ENCODE peak calls at places on chromosomes 12 and 14, in seven cellular contexts. Q is non-pigmented ciliary epithelial cell; J is K562; P is AG20443; B is NCI-H524; M is stimulated activated naive CD4-positive, alpha-beta T cell; X is endothelial cell. T is an unnamed sample.

GRCh38 chr14:63933701-63934100 is 80.9 kb downstream of the SYNE2 start:
- DNase-seq in J (no peak), Q (no peak), P (no peak), B (no peak), M (no peak), X (no peak), T (no peak)

GRCh38 chr14:23550827-23551265 is 719 bp downstream of the ZFHX2 start:
- DNase-seq in Q (no peak), B (no peak), J (peak), M (no peak), X (peak), P (peak), T (no peak)

GRCh38 chr14:23307687-23308644 is 1.3 kb downstream of the BCL2L2 start:
- DNase-seq in B (no peak), X (no peak), Q (no peak), P (no peak), J (no peak), M (no peak), T (no peak)

GRCh38 chr12:30243426-30243825 is 452.2 kb downstream of the IPO8 start:
- DNase-seq in M (no peak), Q (no peak), J (no peak), X (no peak), P (no peak), B (no peak), T (no peak)

GRCh38 chr14:104284636-104285482 is 146.5 kb downstream of the KIF26A start:
- DNase-seq in M (no peak), B (no peak), Q (no peak), J (no peak), P (no peak), X (no peak), T (no peak)

GRCh38 chr14:24052656-24053547 is 1.1 kb downstream of the CARMIL3 start:
- DNase-seq in Q (no peak), X (no peak), B (no peak), P (no peak), J (peak), M (no peak), T (no peak)

GRCh38 chr14:99522934-99523660 is 41.9 kb downstream of the CCNK start:
- DNase-seq in P (no peak), M (no peak), B (no peak), X (no peak), Q (no peak), J (peak), T (no peak)

GRCh38 chr12:27711312-27711682 is 665 bp downstream of the MRPS35 start:
- DNase-seq in X (no peak), J (peak), B (peak), P (peak), M (no peak), Q (no peak), T (no peak)

GRCh38 chr14:89254201-89254919 is 162.7 kb downstream of the FOXN3 start:
- DNase-seq in Q (no peak), M (no peak), X (no peak), J (no peak), B (no peak), P (no peak), T (no peak)

GRCh38 chr14:74685054-74685453 is 27.8 kb downstream of the AREL1 start:
- DNase-seq in X (no peak), B (no peak), P (no peak), M (no peak), J (no peak), Q (no peak), T (no peak)

GRCh38 chr12:57135487-57135886 is 7.2 kb downstream of the LRP1 start:
- DNase-seq in X (no peak), P (no peak), B (no peak), M (no peak), J (no peak), Q (no peak), T (peak)

GRCh38 chr12:76820888-76821482 is 57.1 kb downstream of the ZDHHC17 start:
- DNase-seq in X (peak), Q (peak), B (peak), M (no peak), P (peak), J (peak), T (peak)

GRCh38 chr12:49389092-49389703 is 21.9 kb downstream of the SPATS2 start:
- DNase-seq in Q (no peak), X (peak), B (no peak), J (no peak), M (peak), P (no peak), T (no peak)

GRCh38 chr12:28941248-28941647 is 207.8 kb upstream of the FAR2 start:
- DNase-seq in J (no peak), B (no peak), X (no peak), P (peak), Q (no peak), M (no peak), T (no peak)

GRCh38 chr12:5498081-5498480 is 66.2 kb downstream of the NTF3 start:
- DNase-seq in X (no peak), B (no peak), M (no peak), Q (no peak), J (no peak), P (no peak), T (no peak)

GRCh38 chr12:12704593-12705230 is 8.7 kb upstream of the GPR19 start:
- DNase-seq in X (peak), Q (peak), J (peak), B (peak), M (peak), P (peak), T (no peak)

GRCh38 chr12:51686727-51687126 is 95.7 kb downstream of the SCN8A start:
- DNase-seq in P (peak), J (no peak), X (no peak), Q (no peak), B (no peak), M (no peak), T (no peak)

GRCh38 chr12:64497484-64497883 is 45.6 kb downstream of the TBK1 start:
- DNase-seq in M (no peak), J (no peak), Q (no peak), P (no peak), B (no peak), X (no peak), T (no peak)

GRCh38 chr14:94390372-94391086 is 2.1 kb upstream of the SERPINA1 start:
- DNase-seq in B (no peak), P (no peak), Q (no peak), J (no peak), X (no peak), M (no peak), T (no peak)

GRCh38 chr12:115811929-115812328 is 465.6 kb downstream of the MED13L start:
- DNase-seq in M (no peak), Q (no peak), J (no peak), X (no peak), B (no peak), P (no peak), T (no peak)

T was measured in HuH-7.5.